ENCODE peak calls at places on chromosomes 13 and 19, in five cellular contexts. One of them, this sample, is unnamed.

GRCh38 chr19:925912-926594 is at the start of gene ARID3A:
- DNase-seq in NT2/D1: no peak
- DNase-seq in neural progenitor cell: peak
- DNase-seq in BE2C: peak
- DNase-seq in uterus: no peak
- DNase-seq in this sample: no peak

GRCh38 chr13:112451512-112452379 is 75.6 kb downstream of the SPACA7 start:
- DNase-seq in NT2/D1: no peak
- DNase-seq in neural progenitor cell: no peak
- DNase-seq in BE2C: no peak
- DNase-seq in uterus: no peak
- DNase-seq in this sample: no peak

GRCh38 chr13:114124921-114125320 is 7.5 kb downstream of the RASA3 start:
- DNase-seq in NT2/D1: no peak
- DNase-seq in neural progenitor cell: no peak
- DNase-seq in BE2C: no peak
- DNase-seq in uterus: no peak
- DNase-seq in this sample: no peak

GRCh38 chr19:18128044-18128443 is 24.9 kb upstream of the PIK3R2 start:
- DNase-seq in NT2/D1: no peak
- DNase-seq in neural progenitor cell: no peak
- DNase-seq in BE2C: no peak
- DNase-seq in uterus: no peak
- DNase-seq in this sample: no peak

GRCh38 chr13:35255241-35255640 is 221.2 kb downstream of the MAB21L1 start:
- DNase-seq in NT2/D1: no peak
- DNase-seq in neural progenitor cell: no peak
- DNase-seq in BE2C: no peak
- DNase-seq in uterus: no peak
- DNase-seq in this sample: no peak

GRCh38 chr13:41463823-41464602 is 6.7 kb downstream of the RGCC start:
- DNase-seq in NT2/D1: no peak
- DNase-seq in neural progenitor cell: no peak
- DNase-seq in BE2C: no peak
- DNase-seq in uterus: no peak
- DNase-seq in this sample: no peak

GRCh38 chr13:28528848-28529247 is 33.9 kb upstream of the FLT1 start:
- DNase-seq in NT2/D1: no peak
- DNase-seq in neural progenitor cell: no peak
- DNase-seq in BE2C: no peak
- DNase-seq in uterus: no peak
- DNase-seq in this sample: no peak

GRCh38 chr13:50580684-50581305 is 262.7 kb downstream of the DLEU7 start:
- DNase-seq in NT2/D1: no peak
- DNase-seq in neural progenitor cell: no peak
- DNase-seq in BE2C: no peak
- DNase-seq in uterus: no peak
- DNase-seq in this sample: peak

GRCh38 chr19:30307191-30307974 is 64.8 kb upstream of the ZNF536 start:
- DNase-seq in NT2/D1: no peak
- DNase-seq in neural progenitor cell: no peak
- DNase-seq in BE2C: no peak
- DNase-seq in uterus: no peak
- DNase-seq in this sample: no peak

GRCh38 chr19:4140237-4140711 is 13.2 kb upstream of the CREB3L3 start:
- DNase-seq in NT2/D1: peak
- DNase-seq in neural progenitor cell: peak
- DNase-seq in BE2C: peak
- DNase-seq in uterus: no peak
- DNase-seq in this sample: no peak

GRCh38 chr19:29467824-29468401 is 57.9 kb upstream of the VSTM2B start:
- DNase-seq in NT2/D1: peak
- DNase-seq in neural progenitor cell: peak
- DNase-seq in BE2C: peak
- DNase-seq in uterus: no peak
- DNase-seq in this sample: no peak

GRCh38 chr13:65638572-65639168 is 1591.5 kb downstream of the PCDH9 start:
- DNase-seq in NT2/D1: peak
- DNase-seq in neural progenitor cell: peak
- DNase-seq in BE2C: peak
- DNase-seq in uterus: no peak
- DNase-seq in this sample: peak

GRCh38 chr19:42396248-42396541 is 6.1 kb upstream of the CNFN start:
- DNase-seq in NT2/D1: no peak
- DNase-seq in neural progenitor cell: no peak
- DNase-seq in BE2C: no peak
- DNase-seq in uterus: no peak
- DNase-seq in this sample: no peak

GRCh38 chr13:112709825-112710783 is 20.3 kb downstream of the ATP11A start:
- DNase-seq in NT2/D1: no peak
- DNase-seq in neural progenitor cell: no peak
- DNase-seq in BE2C: no peak
- DNase-seq in uterus: peak
- DNase-seq in this sample: no peak

GRCh38 chr19:35714601-35715354 is 3.0 kb upstream of the KMT2B start:
- DNase-seq in NT2/D1: no peak
- DNase-seq in neural progenitor cell: peak
- DNase-seq in BE2C: no peak
- DNase-seq in uterus: no peak
- DNase-seq in this sample: no peak

GRCh38 chr13:89846890-89847585 is 1500.4 kb upstream of the MIR17HG start:
- DNase-seq in NT2/D1: no peak
- DNase-seq in neural progenitor cell: no peak
- DNase-seq in BE2C: no peak
- DNase-seq in uterus: no peak
- DNase-seq in this sample: no peak

GRCh38 chr13:77319536-77319935 is 7.4 kb downstream of the MYCBP2 start:
- DNase-seq in NT2/D1: no peak
- DNase-seq in neural progenitor cell: no peak
- DNase-seq in BE2C: no peak
- DNase-seq in uterus: no peak
- DNase-seq in this sample: no peak

GRCh38 chr13:34011552-34012085 is 193.7 kb downstream of the RFC3 start:
- DNase-seq in NT2/D1: no peak
- DNase-seq in neural progenitor cell: peak
- DNase-seq in BE2C: no peak
- DNase-seq in uterus: no peak
- DNase-seq in this sample: no peak

GRCh38 chr13:30466358-30466714 is 600 bp upstream of the HMGB1 start:
- DNase-seq in NT2/D1: no peak
- DNase-seq in neural progenitor cell: peak
- DNase-seq in BE2C: peak
- DNase-seq in uterus: no peak
- DNase-seq in this sample: no peak

GRCh38 chr13:35941374-35941773 is 189.8 kb downstream of the DCLK1 start:
- DNase-seq in NT2/D1: no peak
- DNase-seq in neural progenitor cell: no peak
- DNase-seq in BE2C: no peak
- DNase-seq in uterus: no peak
- DNase-seq in this sample: no peak

GRCh38 chr19:49554701-49555181 is 25.6 kb downstream of the NOSIP start:
- DNase-seq in NT2/D1: no peak
- DNase-seq in neural progenitor cell: no peak
- DNase-seq in BE2C: no peak
- DNase-seq in uterus: peak
- DNase-seq in this sample: no peak

GRCh38 chr19:32404213-32404938 is 1.2 kb upstream of the DPY19L3 start:
- DNase-seq in NT2/D1: peak
- DNase-seq in neural progenitor cell: peak
- DNase-seq in BE2C: no peak
- DNase-seq in uterus: no peak
- DNase-seq in this sample: no peak

GRCh38 chr19:6654347-6655310 is 15.3 kb downstream of the TNFSF14 start:
- DNase-seq in NT2/D1: no peak
- DNase-seq in neural progenitor cell: no peak
- DNase-seq in BE2C: no peak
- DNase-seq in uterus: no peak
- DNase-seq in this sample: no peak
- H3K4me3 ChIP-seq in NT2/D1: no peak
- H3K4me3 ChIP-seq in neural progenitor cell: no peak
- H3K4me3 ChIP-seq in BE2C: no peak
- H3K4me3 ChIP-seq in uterus: no peak
- H3K4me3 ChIP-seq in this sample: no peak

GRCh38 chr13:26881154-26881553 is 120.6 kb upstream of the GPR12 start:
- DNase-seq in NT2/D1: no peak
- DNase-seq in neural progenitor cell: no peak
- DNase-seq in BE2C: no peak
- DNase-seq in uterus: no peak
- DNase-seq in this sample: peak
- H3K4me3 ChIP-seq in NT2/D1: no peak
- H3K4me3 ChIP-seq in neural progenitor cell: no peak
- H3K4me3 ChIP-seq in BE2C: no peak
- H3K4me3 ChIP-seq in uterus: no peak
- H3K4me3 ChIP-seq in this sample: no peak

GRCh38 chr19:2787115-2787514 is 1.8 kb downstream of the THOP1 start:
- DNase-seq in NT2/D1: no peak
- DNase-seq in neural progenitor cell: no peak
- DNase-seq in BE2C: no peak
- DNase-seq in uterus: no peak
- DNase-seq in this sample: no peak
- H3K4me3 ChIP-seq in NT2/D1: no peak
- H3K4me3 ChIP-seq in neural progenitor cell: no peak
- H3K4me3 ChIP-seq in BE2C: no peak
- H3K4me3 ChIP-seq in uterus: no peak
- H3K4me3 ChIP-seq in this sample: no peak

GRCh38 chr19:38883286-38883685 is 5.2 kb upstream of the RINL start:
- DNase-seq in NT2/D1: no peak
- DNase-seq in neural progenitor cell: no peak
- DNase-seq in BE2C: no peak
- DNase-seq in uterus: no peak
- DNase-seq in this sample: no peak
- H3K4me3 ChIP-seq in NT2/D1: no peak
- H3K4me3 ChIP-seq in neural progenitor cell: no peak
- H3K4me3 ChIP-seq in BE2C: no peak
- H3K4me3 ChIP-seq in uterus: no peak
- H3K4me3 ChIP-seq in this sample: no peak

GRCh38 chr13:95224064-95224463 is 77.2 kb downstream of the ABCC4 start:
- DNase-seq in NT2/D1: no peak
- DNase-seq in neural progenitor cell: no peak
- DNase-seq in BE2C: no peak
- DNase-seq in uterus: no peak
- DNase-seq in this sample: no peak

GRCh38 chr13:95226051-95226450 is 75.2 kb downstream of the ABCC4 start:
- DNase-seq in NT2/D1: no peak
- DNase-seq in neural progenitor cell: no peak
- DNase-seq in BE2C: no peak
- DNase-seq in uterus: no peak
- DNase-seq in this sample: no peak

GRCh38 chr13:95221991-95222732 is 79.1 kb downstream of the ABCC4 start:
- DNase-seq in NT2/D1: no peak
- DNase-seq in neural progenitor cell: no peak
- DNase-seq in BE2C: no peak
- DNase-seq in uterus: no peak
- DNase-seq in this sample: no peak

GRCh38 chr13:95226476-95226875 is 74.8 kb downstream of the ABCC4 start:
- DNase-seq in NT2/D1: no peak
- DNase-seq in neural progenitor cell: no peak
- DNase-seq in BE2C: no peak
- DNase-seq in uterus: no peak
- DNase-seq in this sample: no peak

GRCh38 chr13:95222733-95223018 is 78.6 kb downstream of the ABCC4 start:
- DNase-seq in NT2/D1: no peak
- DNase-seq in neural progenitor cell: no peak
- DNase-seq in BE2C: no peak
- DNase-seq in uterus: no peak
- DNase-seq in this sample: no peak
- H3K4me3 ChIP-seq in NT2/D1: no peak
- H3K4me3 ChIP-seq in neural progenitor cell: no peak
- H3K4me3 ChIP-seq in BE2C: no peak
- H3K4me3 ChIP-seq in uterus: no peak
- H3K4me3 ChIP-seq in this sample: no peak

GRCh38 chr19:47723573-47723923 is 10.3 kb downstream of the EHD2 start:
- DNase-seq in NT2/D1: no peak
- DNase-seq in neural progenitor cell: no peak
- DNase-seq in BE2C: peak
- DNase-seq in uterus: peak
- DNase-seq in this sample: no peak

GRCh38 chr19:47720669-47721068 is 7.4 kb downstream of the EHD2 start:
- DNase-seq in NT2/D1: no peak
- DNase-seq in neural progenitor cell: no peak
- DNase-seq in BE2C: no peak
- DNase-seq in uterus: no peak
- DNase-seq in this sample: no peak

GRCh38 chr19:47716270-47716937 is 3.2 kb downstream of the EHD2 start:
- DNase-seq in NT2/D1: no peak
- DNase-seq in neural progenitor cell: no peak
- DNase-seq in BE2C: no peak
- DNase-seq in uterus: no peak
- DNase-seq in this sample: no peak

GRCh38 chr19:47714339-47714738 is 1.1 kb downstream of the EHD2 start:
- DNase-seq in NT2/D1: no peak
- DNase-seq in neural progenitor cell: no peak
- DNase-seq in BE2C: no peak
- DNase-seq in uterus: no peak
- DNase-seq in this sample: no peak

DNA sequence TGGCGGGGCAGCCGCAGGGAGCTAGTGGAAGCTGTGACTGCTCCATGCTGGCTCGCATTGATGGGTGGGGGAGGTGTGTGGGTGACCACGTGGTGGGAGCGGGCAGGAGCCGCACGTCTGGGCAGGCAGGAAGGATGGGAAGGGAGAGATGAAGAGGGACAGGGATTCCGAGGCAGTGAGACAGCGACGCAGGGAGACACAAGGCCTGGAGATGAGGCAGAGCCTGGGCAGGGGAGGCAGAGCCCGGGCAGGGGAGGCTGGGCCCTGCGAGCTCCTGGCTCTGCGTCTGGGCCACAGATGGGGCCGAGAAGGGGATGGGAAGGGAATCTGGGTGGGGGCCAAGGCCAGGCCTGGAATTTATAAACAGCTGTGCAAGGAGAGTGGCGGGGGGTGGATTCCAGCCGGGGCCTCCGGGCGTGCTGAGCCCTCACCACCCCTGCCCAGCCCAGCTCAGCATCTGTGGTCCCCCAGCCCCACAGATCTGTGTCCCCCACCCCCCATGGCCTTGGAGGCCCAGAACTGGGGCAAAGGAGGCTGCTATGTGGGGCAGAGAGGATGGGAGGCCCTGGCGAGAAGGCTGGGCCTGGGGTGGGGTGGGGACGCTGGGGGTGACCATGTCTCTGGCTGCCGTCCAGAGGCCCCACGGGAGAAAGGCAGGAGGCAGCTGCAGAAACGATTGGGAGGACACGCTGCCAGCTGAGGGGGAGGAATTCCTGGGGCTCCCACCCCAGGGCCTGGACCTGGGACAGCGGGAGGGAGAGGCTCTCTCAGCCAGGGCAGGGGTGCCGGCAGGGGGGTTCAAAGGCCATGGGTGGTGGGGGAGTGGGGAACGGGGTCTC is 6.0 kb downstream of the EHD2 start:
- DNase-seq in NT2/D1: no peak
- DNase-seq in neural progenitor cell: no peak
- DNase-seq in BE2C: peak
- DNase-seq in uterus: peak
- DNase-seq in this sample: peak
- H3K4me3 ChIP-seq in NT2/D1: no peak
- H3K4me3 ChIP-seq in neural progenitor cell: no peak
- H3K4me3 ChIP-seq in BE2C: peak
- H3K4me3 ChIP-seq in uterus: peak
- H3K4me3 ChIP-seq in this sample: peak

GRCh38 chr13:26539738-26540292 is 17.7 kb upstream of the WASF3 start:
- DNase-seq in NT2/D1: no peak
- DNase-seq in neural progenitor cell: no peak
- DNase-seq in BE2C: no peak
- DNase-seq in uterus: no peak
- DNase-seq in this sample: no peak
- H3K4me3 ChIP-seq in NT2/D1: no peak
- H3K4me3 ChIP-seq in neural progenitor cell: no peak
- H3K4me3 ChIP-seq in BE2C: no peak
- H3K4me3 ChIP-seq in uterus: no peak
- H3K4me3 ChIP-seq in this sample: no peak